ENCODE peak calls at places on chromosomes 5 and 9, in six cellular contexts. H is HCT116; L is cardiac muscle cell; R is naive thymus-derived CD4-positive, alpha-beta T cell; V is right cardiac atrium; I is breast epithelium. N is an unnamed sample.
A peak's percentile ranks its signal among the peaks of the same experiment; 100 is the strongest.

GRCh38 chr9:109463924-109464625 is 34.0 kb downstream of the PTPN3 start:
- DNase-seq in I (no peak), H (no peak), L (no peak), V (no peak), R (no peak), N (no peak)

GRCh38 chr5:170781946-170782345 is 1.6 kb upstream of the GABRP start:
- DNase-seq in R (no peak), L (no peak), V (no peak), H (no peak), I (no peak), N (no peak)

GRCh38 chr5:109692011-109692410 is 2.3 kb downstream of the MAN2A1 start:
- DNase-seq in H (no peak), R (no peak), V (no peak), I (no peak), L (peak; percentile 61), N (no peak)

GRCh38 chr9:75855509-75855908 is 35.0 kb upstream of the PCSK5 start:
- DNase-seq in I (no peak), V (no peak), R (no peak), L (peak; percentile 46), H (peak; percentile 18), N (peak; percentile 63)

GRCh38 chr5:103232393-103232999 is 26.1 kb upstream of the MACIR start:
- DNase-seq in R (peak; percentile 38), H (peak; percentile 36), V (no peak), L (peak; percentile 51), I (no peak), N (peak; percentile 5)

GRCh38 chr5:157857821-157858526 is 971 bp downstream of the CLINT1 start:
- DNase-seq in R (peak; percentile 4), L (peak; percentile 11), H (no peak), V (no peak), I (no peak), N (no peak)

GRCh38 chr5:176365663-176366574 is 632 bp downstream of the ARL10 start:
- DNase-seq in L (peak; percentile 47), V (peak; percentile 89), R (peak; percentile 15), H (no peak), I (no peak), N (no peak)

GRCh38 chr9:63859475-63860215 is 1425.4 kb downstream of the FOXD4L5 start:
- DNase-seq in R (peak; percentile 32), L (no peak), H (peak; percentile 45), I (no peak), V (peak; percentile 64), N (no peak)

GRCh38 chr9:109108318-109108717 is 11.4 kb downstream of the TMEM245 start:
- DNase-seq in L (peak; percentile 22), H (no peak), I (no peak), V (no peak), R (no peak), N (no peak)

GRCh38 chr5:139966856-139967255 is 76.2 kb downstream of the NRG2 start:
- DNase-seq in R (no peak), I (no peak), H (no peak), L (no peak), V (no peak), N (no peak)

GRCh38 chr9:14258840-14259239 is 55.1 kb downstream of the NFIB start:
- DNase-seq in R (no peak), H (no peak), L (no peak), I (no peak), V (no peak), N (no peak)

GRCh38 chr5:140363631-140364471 is 3.9 kb downstream of the SLC4A9 start:
- DNase-seq in L (no peak), I (no peak), V (no peak), R (no peak), H (no peak), N (no peak)

GRCh38 chr5:72682561-72682960 is 133.9 kb upstream of the TNPO1 start:
- DNase-seq in I (no peak), H (no peak), V (no peak), L (no peak), R (no peak), N (no peak)

GRCh38 chr5:84635235-84636055 is 250.8 kb upstream of the EDIL3 start:
- DNase-seq in L (no peak), I (no peak), R (no peak), V (peak; percentile 33), H (no peak), N (no peak)

GRCh38 chr9:21326526-21327139 is 8.6 kb downstream of the KLHL9 start:
- DNase-seq in R (peak; percentile 67), V (no peak), L (peak; percentile 65), I (no peak), H (no peak), N (no peak)

GRCh38 chr5:43192558-43193170 is 639 bp downstream of the NIM1K start:
- DNase-seq in L (peak; percentile 32), R (peak; percentile 21), I (no peak), H (no peak), V (peak; percentile 75), N (no peak)

GRCh38 chr9:123696476-123696875 is 233.4 kb downstream of the DENND1A start:
- DNase-seq in V (no peak), L (no peak), I (no peak), H (no peak), R (no peak), N (no peak)

GRCh38 chr9:107841078-107841477 is 351.5 kb upstream of the KLF4 start:
- DNase-seq in L (no peak), I (no peak), R (no peak), V (no peak), H (no peak), N (no peak)

GRCh38 chr9:8733096-8733954 is 933.7 kb upstream of the DMAC1 start:
- DNase-seq in L (no peak), I (no peak), R (no peak), V (peak; percentile 82), H (no peak), N (no peak)

GRCh38 chr5:167945542-167946384 is 345.7 kb upstream of the WWC1 start:
- DNase-seq in I (no peak), H (no peak), L (no peak), V (peak; percentile 70), R (no peak), N (no peak)
- H3K27ac ChIP-seq in I (peak overlapping the region; percentile 30), H (no peak overlapping the region), L (peak overlapping the region; percentile 22), V (peak overlapping the region; percentile 95), R (no peak overlapping the region), N (no peak overlapping the region)

DNA sequence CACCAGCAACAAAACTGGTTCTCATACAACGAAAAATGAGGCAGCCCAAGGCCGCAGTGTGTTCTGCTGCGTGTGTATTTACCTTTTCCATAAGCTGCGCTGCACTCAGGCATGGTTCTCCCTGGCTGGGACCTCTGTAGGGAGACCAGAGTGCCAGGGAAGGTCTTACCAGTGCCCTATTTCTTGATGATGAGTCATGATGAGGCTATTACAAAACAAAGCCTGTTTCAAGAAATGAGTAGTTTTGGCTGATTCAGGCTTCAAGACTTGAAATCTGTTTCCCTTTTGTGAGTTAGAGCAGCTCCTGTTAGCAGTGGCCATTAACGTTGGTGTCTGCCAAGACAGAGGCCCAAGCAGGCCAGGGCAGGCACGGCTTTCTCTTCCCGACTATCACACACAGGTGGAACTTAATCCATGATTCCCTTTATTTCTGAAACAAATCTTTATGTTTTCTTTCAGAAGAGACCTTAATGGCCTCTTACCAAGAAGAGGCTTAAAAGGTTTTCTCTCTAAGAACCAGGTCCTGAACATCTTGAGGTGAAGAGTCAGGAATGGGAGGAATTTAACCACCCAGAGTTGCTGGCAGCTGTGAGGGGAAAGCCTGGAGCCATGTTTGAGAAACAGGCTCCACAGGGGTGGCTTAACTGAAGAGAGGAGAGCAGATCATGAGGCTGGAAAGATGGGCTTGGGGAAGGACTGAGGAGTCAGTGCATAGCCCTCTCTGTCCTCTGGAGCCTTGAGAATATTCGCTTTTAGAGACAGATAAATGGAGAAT is 41.4 kb upstream of the TIFAB start:
- DNase-seq in L (no peak), R (no peak), V (no peak), I (no peak), H (peak; percentile 31), N (no peak)
- H3K4me3 ChIP-seq in L (no peak overlapping the region), R (no peak overlapping the region), V (no peak overlapping the region), I (no peak overlapping the region), H (no peak overlapping the region), N (no peak overlapping the region)

DNA sequence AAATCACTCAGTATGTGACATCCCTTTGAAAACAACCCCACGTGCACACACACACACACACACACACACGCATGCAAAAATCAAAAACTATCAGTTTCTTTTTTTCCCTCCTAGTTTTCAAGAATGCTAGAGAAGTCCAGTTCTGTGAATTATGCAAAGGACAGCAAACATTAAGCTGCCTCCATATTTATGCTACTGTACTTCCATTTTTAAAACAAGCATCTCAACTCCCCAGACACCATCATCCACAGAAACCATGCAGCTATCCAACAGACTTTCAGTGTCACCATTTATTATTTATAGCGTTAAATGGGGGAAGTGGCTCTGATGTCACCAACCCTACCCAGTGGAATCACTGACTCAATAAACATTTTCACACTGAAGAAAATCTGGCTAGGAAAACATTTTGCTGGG is 1.6 kb downstream of the FBXW11 start:
- DNase-seq in V (no peak), H (no peak), L (no peak), I (no peak), R (peak; percentile 17), N (no peak)
- H3K27ac ChIP-seq in V (peak overlapping the region; percentile 96), H (peak overlapping the region; percentile 97), L (peak overlapping the region; percentile 96), I (peak overlapping the region; percentile 98), R (peak overlapping the region; percentile 91), N (no peak overlapping the region)

GRCh38 chr9:87372401-87372851 is 125.2 kb upstream of the DAPK1 start:
- DNase-seq in V (no peak), L (peak; percentile 63), R (no peak), I (no peak), H (no peak), N (no peak)
- H3K4me3 ChIP-seq in V (no peak overlapping the region), L (no peak overlapping the region), R (no peak overlapping the region), I (no peak overlapping the region), H (no peak overlapping the region), N (no peak overlapping the region)

GRCh38 chr5:135625486-135625885 is 46.7 kb upstream of the CXCL14 start:
- DNase-seq in R (no peak), V (no peak), I (no peak), L (no peak), H (no peak), N (no peak)
- H3K27ac ChIP-seq in R (no peak overlapping the region), V (no peak overlapping the region), I (no peak overlapping the region), L (no peak overlapping the region), H (no peak overlapping the region), N (no peak overlapping the region)

GRCh38 chr9:120528834-120529233 is 51.1 kb downstream of the CDK5RAP2 start:
- DNase-seq in L (no peak), H (no peak), R (no peak), I (no peak), V (no peak), N (no peak)
- H3K4me3 ChIP-seq in L (no peak overlapping the region), H (no peak overlapping the region), R (no peak overlapping the region), I (no peak overlapping the region), V (no peak overlapping the region), N (no peak overlapping the region)

GRCh38 chr9:94758844-94759243 is 32.3 kb downstream of the AOPEP start:
- DNase-seq in R (no peak), L (no peak), H (no peak), I (no peak), V (no peak), N (no peak)

GRCh38 chr9:94761506-94761905 is 35.0 kb downstream of the AOPEP start:
- DNase-seq in V (no peak), L (no peak), I (no peak), H (no peak), R (no peak), N (no peak)

GRCh38 chr9:94758031-94758430 is 31.5 kb downstream of the AOPEP start:
- DNase-seq in R (no peak), I (no peak), L (no peak), H (no peak), V (no peak), N (no peak)

GRCh38 chr9:94759937-94760336 is 33.4 kb downstream of the AOPEP start:
- DNase-seq in L (no peak), V (no peak), H (no peak), R (no peak), I (no peak), N (no peak)

GRCh38 chr9:94760646-94761045 is 34.1 kb downstream of the AOPEP start:
- DNase-seq in I (no peak), V (no peak), L (no peak), R (no peak), H (no peak), N (no peak)
- H3K27ac ChIP-seq in I (no peak overlapping the region), V (no peak overlapping the region), L (peak overlapping the region; percentile 66), R (no peak overlapping the region), H (no peak overlapping the region), N (no peak overlapping the region)